ENCODE peak calls at places on chromosome 10, in four cellular contexts. One of them, this sample, is unnamed.

GRCh38 chr10:106078796-106079576 is 1085.5 kb downstream of the SORCS1 start:
- DNase-seq in K562: no peak
- DNase-seq in GM12878: no peak
- DNase-seq in WTC11: no peak
- DNase-seq in this sample: peak; percentile 3

GRCh38 chr10:6230335-6230734 is 27.6 kb downstream of the PFKFB3 start:
- DNase-seq in K562: no peak
- DNase-seq in GM12878: no peak
- DNase-seq in WTC11: no peak
- DNase-seq in this sample: peak; percentile 22

GRCh38 chr10:13920031-13920430 is 333.3 kb downstream of the PRPF18 start:
- DNase-seq in WTC11: no peak
- DNase-seq in K562: no peak
- DNase-seq in GM12878: no peak
- DNase-seq in this sample: no peak

GRCh38 chr10:60384006-60384405 is 5.7 kb downstream of the ANK3 start:
- DNase-seq in GM12878: no peak
- DNase-seq in WTC11: no peak
- DNase-seq in K562: no peak
- DNase-seq in this sample: no peak

GRCh38 chr10:38118072-38118807 is 24.1 kb downstream of the ZNF37A start:
- DNase-seq in GM12878: no peak
- DNase-seq in K562: peak; percentile 6
- DNase-seq in WTC11: no peak
- DNase-seq in this sample: no peak

GRCh38 chr10:5537684-5538083 is 12.9 kb downstream of the CALML3 start:
- DNase-seq in GM12878: no peak
- DNase-seq in WTC11: no peak
- DNase-seq in K562: no peak
- DNase-seq in this sample: no peak

GRCh38 chr10:114754445-114755320 is 66.9 kb upstream of the FHIP2A start:
- DNase-seq in GM12878: no peak
- DNase-seq in WTC11: no peak
- DNase-seq in K562: no peak
- DNase-seq in this sample: no peak

GRCh38 chr10:118818621-118819221 is 64.0 kb upstream of the CACUL1 start:
- DNase-seq in K562: no peak
- DNase-seq in GM12878: no peak
- DNase-seq in WTC11: no peak
- DNase-seq in this sample: peak; percentile 85

GRCh38 chr10:3068201-3068967 is 1.0 kb downstream of the PFKP start:
- DNase-seq in WTC11: peak; percentile 48
- DNase-seq in GM12878: no peak
- DNase-seq in K562: peak; percentile 67
- DNase-seq in this sample: peak; percentile 79

GRCh38 chr10:120283093-120283492 is 173.9 kb upstream of the PLPP4 start:
- DNase-seq in WTC11: no peak
- DNase-seq in K562: no peak
- DNase-seq in GM12878: no peak
- DNase-seq in this sample: no peak
- TF ChIP-seq USF2 in WTC11: no peak
- TF ChIP-seq USF2 in K562: no peak
- TF ChIP-seq USF2 in GM12878: no peak
- TF ChIP-seq USF2 in this sample: no peak

GRCh38 chr10:34713875-34714274 is 101.2 kb downstream of the PARD3 start:
- DNase-seq in K562: no peak
- DNase-seq in WTC11: no peak
- DNase-seq in GM12878: no peak
- DNase-seq in this sample: no peak

GRCh38 chr10:34709637-34710390 is 105.3 kb downstream of the PARD3 start:
- DNase-seq in K562: no peak
- DNase-seq in GM12878: no peak
- DNase-seq in WTC11: no peak
- DNase-seq in this sample: no peak

GRCh38 chr10:34710391-34710751 is 104.7 kb downstream of the PARD3 start:
- DNase-seq in GM12878: no peak
- DNase-seq in WTC11: no peak
- DNase-seq in K562: peak; percentile 31
- DNase-seq in this sample: no peak

GRCh38 chr10:34707656-34708055 is 107.4 kb downstream of the PARD3 start:
- DNase-seq in GM12878: no peak
- DNase-seq in WTC11: no peak
- DNase-seq in K562: no peak
- DNase-seq in this sample: peak; percentile 51

DNA sequence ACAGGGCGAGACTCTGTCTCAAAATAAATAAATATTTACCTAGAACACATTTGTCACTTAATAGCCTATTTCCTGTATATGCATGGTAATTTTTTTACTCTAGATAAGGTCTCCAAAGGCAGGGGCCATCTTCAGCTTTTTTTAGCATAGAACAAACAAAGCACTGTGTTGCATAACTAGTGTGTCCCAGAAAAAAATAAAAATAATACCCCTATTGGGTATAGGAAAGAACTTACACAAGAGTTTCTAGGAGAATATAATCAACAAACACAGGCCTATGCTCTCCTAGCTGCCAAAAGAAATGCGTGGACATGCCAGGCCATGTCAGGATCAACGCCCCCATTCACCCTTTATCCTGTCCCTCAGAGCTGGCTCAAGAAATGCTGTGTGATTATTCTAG is 103.6 kb downstream of the PARD3 start:
- DNase-seq in K562: no peak
- DNase-seq in WTC11: no peak
- DNase-seq in GM12878: no peak
- DNase-seq in this sample: no peak
- TF ChIP-seq USF1 in K562: no peak
- TF ChIP-seq USF1 in WTC11: no peak
- TF ChIP-seq USF1 in GM12878: no peak
- TF ChIP-seq USF1 in this sample: no peak

DNA sequence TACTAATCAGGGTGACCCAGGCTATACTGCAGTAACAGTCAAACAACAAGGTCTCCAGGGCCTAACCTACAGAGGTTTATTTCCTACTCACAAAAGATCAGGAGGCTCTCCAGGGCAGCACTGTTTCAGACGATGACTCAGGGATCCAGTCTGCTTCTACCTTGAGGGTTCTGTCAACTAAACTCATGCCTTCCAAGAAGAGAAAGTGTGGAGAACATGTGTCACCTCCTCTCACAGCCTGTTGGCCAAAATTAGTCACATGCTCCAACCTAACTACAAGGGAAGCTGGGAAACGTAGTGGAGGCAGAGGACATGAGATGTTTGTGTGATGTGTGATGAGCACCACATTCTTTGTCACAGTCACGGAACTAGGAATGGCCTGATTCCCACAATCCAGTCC is 14.7 kb upstream of the INA start:
- DNase-seq in WTC11: no peak
- DNase-seq in GM12878: no peak
- DNase-seq in K562: no peak
- DNase-seq in this sample: no peak
- TF ChIP-seq USF2 in WTC11: peak; percentile 56
- TF ChIP-seq USF2 in GM12878: no peak
- TF ChIP-seq USF2 in K562: peak; percentile 31
- TF ChIP-seq USF2 in this sample: no peak

DNA sequence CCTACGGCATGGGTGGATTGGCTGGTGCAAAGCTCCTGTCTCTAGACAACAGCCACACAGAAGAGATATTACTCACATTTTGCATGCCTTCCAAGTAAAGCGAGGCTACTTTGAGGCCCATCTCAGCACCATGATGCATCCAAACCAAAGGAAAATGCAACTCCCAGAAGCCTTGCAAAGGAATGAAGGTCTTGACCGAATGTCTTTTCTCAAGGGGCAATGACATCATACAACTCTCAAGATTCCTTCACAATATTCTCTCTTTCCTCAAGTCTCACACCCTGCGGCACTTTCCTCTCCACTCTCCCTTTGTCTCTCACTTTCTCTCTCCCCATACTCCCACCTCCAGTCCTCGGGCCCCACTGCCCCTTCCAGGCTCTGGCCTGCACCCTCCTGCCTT is 44.8 kb upstream of the CPXM2 start:
- DNase-seq in WTC11: no peak
- DNase-seq in GM12878: no peak
- DNase-seq in K562: no peak
- DNase-seq in this sample: no peak
- TF ChIP-seq USF1 in WTC11: no peak
- TF ChIP-seq USF1 in GM12878: no peak
- TF ChIP-seq USF1 in K562: no peak
- TF ChIP-seq USF1 in this sample: no peak

GRCh38 chr10:77182803-77183202 is 454.8 kb downstream of the KCNMA1 start:
- DNase-seq in GM12878: no peak
- DNase-seq in K562: no peak
- DNase-seq in WTC11: no peak
- DNase-seq in this sample: no peak
- TF ChIP-seq USF2 in GM12878: no peak
- TF ChIP-seq USF2 in K562: no peak
- TF ChIP-seq USF2 in WTC11: no peak
- TF ChIP-seq USF2 in this sample: no peak

DNA sequence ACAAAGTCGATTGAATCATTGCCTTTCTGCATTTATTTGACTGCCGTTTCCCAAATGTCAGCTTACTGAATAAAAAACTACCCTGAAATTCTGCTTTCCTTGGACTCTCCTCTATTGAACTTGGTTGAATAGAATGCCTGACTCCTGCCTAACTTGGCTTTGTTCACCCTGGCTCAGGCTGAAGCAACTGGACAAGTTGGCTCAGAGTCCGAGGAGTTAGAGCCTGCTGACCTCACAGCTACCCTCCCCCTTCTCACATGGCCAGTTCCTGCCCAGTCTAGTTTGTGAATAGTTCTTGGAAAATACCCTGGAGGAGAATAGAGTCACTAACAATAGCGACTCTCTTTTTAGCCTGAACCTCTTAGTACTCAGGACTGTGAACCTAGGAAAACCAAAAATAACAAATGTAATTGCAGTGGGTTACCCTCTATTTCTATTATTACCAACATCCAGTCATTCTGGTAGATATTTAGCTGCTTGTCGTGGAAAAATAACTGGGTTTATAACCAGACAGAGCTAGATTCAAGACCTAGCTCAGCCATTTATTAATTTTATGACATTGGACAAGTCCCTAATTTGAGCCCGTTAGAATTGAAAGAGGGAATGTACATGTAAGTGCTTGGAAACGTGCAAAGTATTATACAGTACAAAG is 17.3 kb upstream of the NRBF2 start:
- DNase-seq in WTC11: no peak
- DNase-seq in GM12878: no peak
- DNase-seq in K562: peak; percentile 66
- DNase-seq in this sample: no peak
- TF ChIP-seq USF1 in WTC11: no peak
- TF ChIP-seq USF1 in GM12878: no peak
- TF ChIP-seq USF1 in K562: no peak
- TF ChIP-seq USF1 in this sample: no peak

GRCh38 chr10:34102237-34102673 is 712.8 kb downstream of the PARD3 start:
- DNase-seq in WTC11: no peak
- DNase-seq in GM12878: no peak
- DNase-seq in K562: no peak
- DNase-seq in this sample: peak; percentile 59
- TF ChIP-seq USF2 in WTC11: no peak
- TF ChIP-seq USF2 in GM12878: no peak
- TF ChIP-seq USF2 in K562: no peak
- TF ChIP-seq USF2 in this sample: no peak

GRCh38 chr10:117496031-117496430 is 46.5 kb upstream of the EMX2 start:
- DNase-seq in GM12878: no peak
- DNase-seq in WTC11: no peak
- DNase-seq in K562: no peak
- DNase-seq in this sample: no peak

GRCh38 chr10:117497736-117498135 is 44.8 kb upstream of the EMX2 start:
- DNase-seq in GM12878: no peak
- DNase-seq in K562: no peak
- DNase-seq in WTC11: no peak
- DNase-seq in this sample: no peak

GRCh38 chr10:117496616-117497028 is 45.9 kb upstream of the EMX2 start:
- DNase-seq in WTC11: peak; percentile 82
- DNase-seq in GM12878: no peak
- DNase-seq in K562: peak; percentile 81
- DNase-seq in this sample: peak; percentile 78

GRCh38 chr10:117488004-117488403 is 54.5 kb upstream of the EMX2 start:
- DNase-seq in GM12878: no peak
- DNase-seq in K562: no peak
- DNase-seq in WTC11: no peak
- DNase-seq in this sample: no peak

GRCh38 chr10:117492504-117492903 is 50.0 kb upstream of the EMX2 start:
- DNase-seq in WTC11: no peak
- DNase-seq in K562: no peak
- DNase-seq in GM12878: no peak
- DNase-seq in this sample: no peak
- TF ChIP-seq USF1 in WTC11: no peak
- TF ChIP-seq USF1 in K562: no peak
- TF ChIP-seq USF1 in GM12878: no peak
- TF ChIP-seq USF1 in this sample: no peak

GRCh38 chr10:43304687-43305333 is 37.9 kb upstream of the RASGEF1A start:
- DNase-seq in WTC11: peak; percentile 63
- DNase-seq in GM12878: no peak
- DNase-seq in K562: peak; percentile 54
- DNase-seq in this sample: peak; percentile 62
- TF ChIP-seq USF2 in WTC11: no peak
- TF ChIP-seq USF2 in GM12878: no peak
- TF ChIP-seq USF2 in K562: no peak
- TF ChIP-seq USF2 in this sample: no peak

DNA sequence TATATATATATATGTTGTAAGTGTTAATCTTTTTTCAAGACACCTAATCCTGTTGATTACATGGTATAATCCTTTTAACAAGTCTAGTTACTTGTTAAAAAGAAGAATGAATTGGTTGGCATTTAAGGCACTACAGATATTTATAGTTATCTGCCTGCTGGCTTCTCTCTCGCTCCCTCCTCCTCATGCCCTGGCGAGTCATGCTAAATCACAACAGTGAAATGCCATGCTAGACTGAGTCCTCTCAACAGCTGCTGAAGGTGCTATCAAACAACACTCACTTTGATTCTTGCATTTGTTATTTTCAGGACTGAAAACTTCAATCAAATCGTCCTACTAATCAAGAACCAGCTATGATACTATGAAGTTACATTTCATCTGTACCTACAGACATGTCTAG is 15.4 kb downstream of the NRAP start:
- DNase-seq in K562: no peak
- DNase-seq in WTC11: no peak
- DNase-seq in GM12878: no peak
- DNase-seq in this sample: no peak
- TF ChIP-seq USF1 in K562: no peak
- TF ChIP-seq USF1 in WTC11: no peak
- TF ChIP-seq USF1 in GM12878: no peak
- TF ChIP-seq USF1 in this sample: no peak

This sample was measured in SK-N-SH.